ENCODE peak calls at places on chromosome 7, in ten cellular contexts. E, V, A, O, M, B, G, H, L and N are unnamed samples.

GRCh38 chr7:131381069-131381838 is 53.6 kb downstream of the MKLN1 start:
- DNase-seq in E (no peak), V (peak; percentile 44), A (no peak), O (no peak), M (no peak), B (no peak), G (peak; percentile 43), H (no peak), L (no peak), N (no peak)

GRCh38 chr7:17781491-17782215 is 158.6 kb downstream of the SNX13 start:
- DNase-seq in E (no peak), V (peak; percentile 81), A (no peak), O (no peak), M (no peak), B (no peak), G (peak; percentile 70), H (no peak), L (no peak), N (no peak)

GRCh38 chr7:136956232-136956631 is 87.8 kb downstream of the CHRM2 start:
- DNase-seq in E (no peak), V (peak; percentile 64), A (no peak), O (no peak), M (no peak), B (no peak), G (peak; percentile 53), H (no peak), L (no peak), N (no peak)

GRCh38 chr7:21426286-21426957 is 1.5 kb upstream of the SP4 start:
- DNase-seq in E (no peak), V (peak; percentile 39), A (peak; percentile 19), O (no peak), M (no peak), B (no peak), G (peak; percentile 31), H (no peak), L (no peak), N (no peak)

GRCh38 chr7:81161459-81162075 is 242.7 kb upstream of the SEMA3C start:
- DNase-seq in E (peak; percentile 33), V (peak; percentile 92), A (no peak), O (no peak), M (no peak), B (no peak), G (peak; percentile 86), H (no peak), L (no peak), N (no peak)

GRCh38 chr7:3307437-3307836 is 6.4 kb downstream of the SDK1 start:
- DNase-seq in E (no peak), V (no peak), A (no peak), O (no peak), M (no peak), B (no peak), G (no peak), H (no peak), L (no peak), N (no peak)

GRCh38 chr7:25395976-25396375 is 167.7 kb upstream of the NPVF start:
- DNase-seq in E (no peak), V (no peak), A (no peak), O (no peak), M (no peak), B (no peak), G (no peak), H (no peak), L (no peak), N (no peak)

GRCh38 chr7:2622869-2623697 is 8.7 kb upstream of the TTYH3 start:
- DNase-seq in E (peak; percentile 60), V (no peak), A (peak; percentile 76), O (peak; percentile 79), M (no peak), B (no peak), G (no peak), H (no peak), L (no peak), N (no peak)

GRCh38 chr7:112080441-112080840 is 125.8 kb downstream of the DOCK4 start:
- DNase-seq in E (no peak), V (peak; percentile 98), A (no peak), O (no peak), M (no peak), B (peak; percentile 21), G (peak; percentile 89), H (no peak), L (no peak), N (no peak)

GRCh38 chr7:149696313-149696712 is 77.1 kb downstream of the ZNF467 start:
- DNase-seq in E (no peak), V (no peak), A (no peak), O (no peak), M (no peak), B (no peak), G (no peak), H (no peak), L (no peak), N (no peak)

GRCh38 chr7:157482517-157483120 is 145.8 kb downstream of the DNAJB6 start:
- DNase-seq in E (no peak), V (no peak), A (no peak), O (no peak), M (no peak), B (no peak), G (no peak), H (no peak), L (no peak), N (no peak)

GRCh38 chr7:121748546-121748945 is 124.4 kb upstream of the PTPRZ1 start:
- DNase-seq in E (no peak), V (no peak), A (no peak), O (no peak), M (no peak), B (no peak), G (no peak), H (no peak), L (no peak), N (no peak)

GRCh38 chr7:139675127-139676110 is 102.4 kb downstream of the HIPK2 start:
- DNase-seq in E (no peak), V (no peak), A (no peak), O (no peak), M (no peak), B (peak; percentile 22), G (no peak), H (no peak), L (no peak), N (no peak)

GRCh38 chr7:151115121-151115835 is 29.0 kb downstream of the AGAP3 start:
- DNase-seq in E (no peak), V (peak; percentile 38), A (no peak), O (no peak), M (no peak), B (peak; percentile 81), G (peak; percentile 44), H (no peak), L (peak; percentile 25), N (no peak)

GRCh38 chr7:139714163-139714901 is 63.5 kb downstream of the HIPK2 start:
- DNase-seq in E (no peak), V (no peak), A (no peak), O (peak; percentile 80), M (no peak), B (peak; percentile 79), G (no peak), H (peak; percentile 78), L (no peak), N (no peak)

GRCh38 chr7:143008007-143008901 is 18.7 kb downstream of the OR9A2 start:
- DNase-seq in E (peak; percentile 85), V (peak; percentile 78), A (peak; percentile 80), O (peak; percentile 87), M (peak; percentile 74), B (peak; percentile 69), G (peak; percentile 79), H (peak; percentile 81), L (peak; percentile 73), N (no peak)
- TF ChIP-seq CTCF in E (peak; percentile 97), V (peak; percentile 95), A (peak; percentile 92), O (peak; percentile 94), M (peak; percentile 97), B (peak; percentile 93), G (peak; percentile 98), H (peak; percentile 92), L (peak; percentile 93), N (peak; percentile 92)

GRCh38 chr7:48173313-48173712 is 2.1 kb downstream of the ABCA13 start:
- DNase-seq in E (no peak), V (no peak), A (no peak), O (no peak), M (no peak), B (no peak), G (no peak), H (no peak), L (no peak), N (no peak)

GRCh38 chr7:48165157-48165556 is 6.1 kb upstream of the ABCA13 start:
- DNase-seq in E (no peak), V (no peak), A (no peak), O (no peak), M (no peak), B (no peak), G (no peak), H (no peak), L (no peak), N (no peak)

GRCh38 chr7:48171190-48171589 is at the start of gene ABCA13:
- DNase-seq in E (no peak), V (no peak), A (no peak), O (no peak), M (no peak), B (no peak), G (no peak), H (no peak), L (no peak), N (no peak)

GRCh38 chr7:48170506-48170905 is 752 bp upstream of the ABCA13 start:
- DNase-seq in E (no peak), V (no peak), A (no peak), O (no peak), M (no peak), B (no peak), G (no peak), H (no peak), L (no peak), N (no peak)

GRCh38 chr7:48168159-48168558 is 3.1 kb upstream of the ABCA13 start:
- DNase-seq in E (no peak), V (peak; percentile 51), A (no peak), O (no peak), M (no peak), B (no peak), G (peak; percentile 58), H (no peak), L (no peak), N (no peak)
- TF ChIP-seq CTCF in E (no peak), V (peak; percentile 8), A (no peak), O (no peak), M (no peak), B (no peak), G (no peak), H (no peak), L (no peak), N (no peak)

DNA sequence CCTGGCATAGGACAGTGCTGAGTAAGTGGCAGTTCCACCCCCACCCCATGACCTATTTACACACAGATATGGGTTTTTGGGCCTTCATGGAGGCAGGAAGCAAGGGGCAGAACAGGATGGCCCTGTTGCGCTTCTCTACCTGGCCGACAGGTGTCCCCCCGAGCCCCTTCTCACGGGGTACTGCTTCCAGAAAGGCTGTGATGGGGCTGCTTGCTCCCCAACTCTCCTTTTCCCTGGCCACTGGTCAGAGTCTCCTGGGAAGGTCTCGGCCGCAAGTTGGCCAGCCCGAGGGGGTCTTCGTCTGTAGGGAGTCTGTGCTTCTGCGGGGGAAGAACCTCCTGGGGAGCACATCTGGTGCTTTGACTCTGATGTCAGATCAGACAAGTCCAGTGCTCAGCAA is 139.8 kb upstream of the TNS3 start:
- DNase-seq in E (peak; percentile 21), V (no peak), A (no peak), O (no peak), M (no peak), B (no peak), G (no peak), H (no peak), L (no peak), N (no peak)
- TF ChIP-seq CTCF in E (no peak), V (no peak), A (no peak), O (no peak), M (no peak), B (peak; percentile 27), G (no peak), H (no peak), L (no peak), N (no peak)

GRCh38 chr7:103380395-103381191 is 33.1 kb downstream of the PSMC2 start:
- DNase-seq in E (no peak), V (peak; percentile 8), A (no peak), O (no peak), M (no peak), B (no peak), G (peak; percentile 18), H (no peak), L (no peak), N (no peak)
- TF ChIP-seq CTCF in E (no peak), V (no peak), A (no peak), O (no peak), M (no peak), B (no peak), G (no peak), H (no peak), L (no peak), N (no peak)